ENCODE peak calls at places on chromosomes 5 and 9, in five cellular contexts. One of them, this sample, is unnamed.

GRCh38 chr5:140595538-140595937 is 30.9 kb downstream of the SLC35A4 start:
- DNase-seq in iris pigment epithelial cell: no peak
- DNase-seq in choroid plexus epithelial cell: no peak
- DNase-seq in kidney epithelial cell: no peak
- DNase-seq in fibroblast of pulmonary artery: peak
- DNase-seq in this sample: no peak

GRCh38 chr5:40842351-40842750 is 1.2 kb downstream of the CARD6 start:
- DNase-seq in choroid plexus epithelial cell: peak
- DNase-seq in kidney epithelial cell: no peak
- DNase-seq in fibroblast of pulmonary artery: peak
- DNase-seq in iris pigment epithelial cell: peak
- DNase-seq in this sample: no peak

GRCh38 chr9:109821711-109822110 is 41.7 kb downstream of the PALM2AKAP2 start:
- DNase-seq in fibroblast of pulmonary artery: no peak
- DNase-seq in choroid plexus epithelial cell: peak
- DNase-seq in kidney epithelial cell: no peak
- DNase-seq in iris pigment epithelial cell: peak
- DNase-seq in this sample: no peak

GRCh38 chr5:124065508-124065907 is 553.5 kb downstream of the CSNK1G3 start:
- DNase-seq in kidney epithelial cell: no peak
- DNase-seq in fibroblast of pulmonary artery: no peak
- DNase-seq in iris pigment epithelial cell: no peak
- DNase-seq in choroid plexus epithelial cell: no peak
- DNase-seq in this sample: no peak

GRCh38 chr9:95808001-95808400 is 67.5 kb upstream of the ERCC6L2 start:
- DNase-seq in iris pigment epithelial cell: peak
- DNase-seq in choroid plexus epithelial cell: peak
- DNase-seq in kidney epithelial cell: no peak
- DNase-seq in fibroblast of pulmonary artery: peak
- DNase-seq in this sample: no peak

GRCh38 chr9:14415947-14416346 is 102.0 kb upstream of the NFIB start:
- DNase-seq in iris pigment epithelial cell: peak
- DNase-seq in fibroblast of pulmonary artery: peak
- DNase-seq in choroid plexus epithelial cell: peak
- DNase-seq in kidney epithelial cell: peak
- DNase-seq in this sample: no peak

GRCh38 chr9:129109504-129109903 is 1.1 kb downstream of the CRAT start:
- DNase-seq in iris pigment epithelial cell: peak
- DNase-seq in choroid plexus epithelial cell: no peak
- DNase-seq in kidney epithelial cell: no peak
- DNase-seq in fibroblast of pulmonary artery: no peak
- DNase-seq in this sample: peak

GRCh38 chr5:68465133-68465532 is 249.6 kb downstream of the PIK3R1 start:
- DNase-seq in kidney epithelial cell: no peak
- DNase-seq in fibroblast of pulmonary artery: no peak
- DNase-seq in iris pigment epithelial cell: no peak
- DNase-seq in choroid plexus epithelial cell: no peak
- DNase-seq in this sample: peak

GRCh38 chr9:106970976-106971457 is 108.1 kb downstream of the ZNF462 start:
- DNase-seq in fibroblast of pulmonary artery: no peak
- DNase-seq in iris pigment epithelial cell: no peak
- DNase-seq in choroid plexus epithelial cell: peak
- DNase-seq in kidney epithelial cell: no peak
- DNase-seq in this sample: no peak

GRCh38 chr5:143064207-143064606 is 294.0 kb downstream of the ARHGAP26 start:
- DNase-seq in kidney epithelial cell: no peak
- DNase-seq in iris pigment epithelial cell: no peak
- DNase-seq in choroid plexus epithelial cell: no peak
- DNase-seq in fibroblast of pulmonary artery: peak
- DNase-seq in this sample: no peak

This sample was measured in activated CD4-positive, alpha-beta memory T cell treated with anti-CD3 and anti-CD28 coated beads for 36 hours.